ENCODE peak calls at places on chromosome 20, in nine cellular contexts. N is ovary; Q is stimulated activated effector memory CD8-positive, alpha-beta T cell treated with anti-CD3 and anti-CD28 coated beads, Interleukin-12 subunit alpha, Interleukin-12 subunit beta, amount 100 ng/mL, for 72 hours; Y is KG1; V is psoas muscle; E is IMR-90; F is T-helper 17 cell; D is heart right ventricle; G is spleen. R is an unnamed sample.

GRCh38 chr20:31581391-31581790 is 23.7 kb upstream of the ID1 start:
- DNase-seq in V (no peak), G (no peak), D (no peak), F (no peak), E (no peak), Y (no peak), N (no peak), Q (no peak), R (no peak)

GRCh38 chr20:34515484-34516037 is 661 bp upstream of the DYNLRB1 start:
- DNase-seq in E (peak), N (peak), F (peak), V (peak), G (peak), Q (peak), Y (peak), D (no peak), R (peak)

GRCh38 chr20:13515796-13516533 is 122.8 kb downstream of the TASP1 start:
- DNase-seq in D (no peak), G (no peak), N (no peak), Y (no peak), V (no peak), E (peak), F (no peak), Q (no peak), R (no peak)

GRCh38 chr20:58084966-58085365 is 143.5 kb downstream of the ANKRD60 start:
- DNase-seq in G (no peak), N (no peak), D (no peak), Y (no peak), Q (no peak), V (no peak), F (no peak), E (no peak), R (no peak)

GRCh38 chr20:38581013-38581412 is at the start of gene ADIG:
- DNase-seq in V (peak), Y (no peak), N (no peak), Q (no peak), G (no peak), E (no peak), D (peak), F (no peak), R (no peak)

GRCh38 chr20:51639206-51639832 is 96.8 kb upstream of the NFATC2 start:
- DNase-seq in V (peak), N (peak), Q (peak), Y (peak), E (peak), D (peak), G (peak), F (no peak), R (peak)

GRCh38 chr20:62921119-62921687 is 5.1 kb downstream of the DIDO1 start:
- DNase-seq in Y (no peak), N (no peak), G (no peak), F (peak), Q (peak), D (peak), E (peak), V (peak), R (peak)

GRCh38 chr20:57498425-57499400 is 26.2 kb downstream of the CTCFL start:
- DNase-seq in F (no peak), N (no peak), V (no peak), D (no peak), Q (no peak), E (peak), Y (no peak), G (no peak), R (peak)

GRCh38 chr20:4045741-4046140 is 30.4 kb upstream of the RNF24 start:
- DNase-seq in E (peak), Q (no peak), D (no peak), G (no peak), V (no peak), Y (no peak), N (no peak), F (no peak), R (no peak)

GRCh38 chr20:44382641-44383040 is 27.1 kb downstream of the HNF4A start:
- DNase-seq in N (no peak), D (no peak), G (no peak), Q (no peak), Y (no peak), E (no peak), V (no peak), F (no peak), R (no peak)

GRCh38 chr20:40506567-40506966 is 182.5 kb downstream of the MAFB start:
- DNase-seq in F (no peak), V (peak), Q (no peak), D (peak), G (peak), E (peak), N (peak), Y (peak), R (peak)

GRCh38 chr20:64201653-64202052 is 37.4 kb downstream of the MYT1 start:
- DNase-seq in Q (no peak), N (no peak), D (no peak), F (no peak), G (no peak), Y (no peak), V (no peak), E (no peak), R (no peak)

GRCh38 chr20:6769953-6770831 is 2.7 kb downstream of the BMP2 start:
- DNase-seq in V (peak), F (no peak), E (no peak), G (peak), N (peak), Q (no peak), Y (no peak), D (peak), R (no peak)

GRCh38 chr20:56748476-56749377 is 119.6 kb downstream of the TFAP2C start:
- DNase-seq in N (no peak), V (no peak), D (no peak), Q (no peak), G (no peak), Y (no peak), F (no peak), E (no peak), R (no peak)

GRCh38 chr20:45189067-45189611 is 14.4 kb downstream of the PI3 start:
- DNase-seq in G (no peak), D (no peak), Q (no peak), F (no peak), N (no peak), E (no peak), V (no peak), Y (no peak), R (no peak)

GRCh38 chr20:48941467-48941866 is 20.0 kb downstream of the ARFGEF2 start:
- DNase-seq in Y (no peak), G (no peak), E (no peak), F (no peak), Q (no peak), V (no peak), N (no peak), D (no peak), R (no peak)

GRCh38 chr20:32975698-32976674 is 28.2 kb downstream of the SUN5 start:
- DNase-seq in Y (no peak), V (no peak), N (no peak), F (no peak), D (peak), G (no peak), E (no peak), Q (no peak), R (no peak)

GRCh38 chr20:50652702-50653294 is 38.5 kb downstream of the RIPOR3 start:
- DNase-seq in F (no peak), Q (no peak), Y (no peak), N (no peak), D (peak), V (no peak), E (peak), G (no peak), R (peak)

GRCh38 chr20:23147964-23148720 is 62.0 kb upstream of the CD93 start:
- DNase-seq in G (no peak), V (peak), Y (peak), F (no peak), N (no peak), Q (peak), E (peak), D (peak), R (peak)

GRCh38 chr20:62631336-62632317 is 10.7 kb upstream of the SLCO4A1 start:
- DNase-seq in Q (no peak), Y (no peak), E (no peak), V (no peak), F (no peak), N (no peak), D (no peak), G (no peak), R (no peak)

GRCh38 chr20:20219016-20219415 is 148.9 kb upstream of the INSM1 start:
- DNase-seq in N (no peak), E (no peak), G (no peak), Y (no peak), V (no peak), D (no peak), F (no peak), Q (no peak), R (no peak)

GRCh38 chr20:46088409-46089075 is 1.2 kb downstream of the NCOA5 start:
- DNase-seq in D (no peak), N (no peak), F (no peak), Q (no peak), E (peak), V (no peak), G (no peak), Y (no peak), R (no peak)